ENCODE peak calls at places on chromosome 13, in five cellular contexts. P is stimulated activated CD4-positive, alpha-beta T cell treated with anti-CD3 and anti-CD28 coated beads, Interleukin-1b, Interleukin-23, amount 100 ng/mL, for 24 hours; B is left ventricle myocardium inferior; Y is AG09319; J is MCF 10A. A is an unnamed sample.

GRCh38 chr13:24629320-24629719 is 50.9 kb upstream of the ATP12A start:
- DNase-seq in B (no peak), P (no peak), J (no peak), Y (no peak), A (no peak)

GRCh38 chr13:29852464-29853054 is 2.1 kb upstream of the UBL3 start:
- DNase-seq in B (no peak), J (no peak), P (no peak), Y (no peak), A (no peak)

GRCh38 chr13:79837741-79838450 is 356.9 kb downstream of the NDFIP2 start:
- DNase-seq in J (no peak), P (no peak), B (no peak), Y (no peak), A (no peak)

GRCh38 chr13:108807841-108808240 is 178.4 kb downstream of the MYO16 start:
- DNase-seq in B (no peak), J (no peak), Y (no peak), P (no peak), A (no peak)

GRCh38 chr13:24693862-24694471 is 13.8 kb downstream of the ATP12A start:
- DNase-seq in B (no peak), P (peak), J (peak), Y (no peak), A (peak)

GRCh38 chr13:107799001-107799400 is 416.3 kb downstream of the LIG4 start:
- DNase-seq in P (no peak), J (no peak), Y (no peak), B (no peak), A (no peak)

GRCh38 chr13:111040821-111041220 is 74.3 kb upstream of the ARHGEF7 start:
- DNase-seq in P (no peak), Y (no peak), J (no peak), B (no peak), A (no peak)

GRCh38 chr13:26888632-26889031 is 128.0 kb upstream of the GPR12 start:
- DNase-seq in P (no peak), B (no peak), Y (no peak), J (no peak), A (no peak)

GRCh38 chr13:101611491-101612475 is 159.3 kb downstream of the ITGBL1 start:
- DNase-seq in P (no peak), Y (no peak), J (no peak), B (no peak), A (no peak)

GRCh38 chr13:33543631-33544030 is 258.1 kb upstream of the STARD13 start:
- DNase-seq in J (peak), Y (no peak), P (no peak), B (no peak), A (no peak)

GRCh38 chr13:40604135-40604534 is 62.3 kb downstream of the FOXO1 start:
- DNase-seq in B (no peak), J (no peak), P (no peak), Y (no peak), A (no peak)

GRCh38 chr13:89082623-89083022 is 1411.5 kb downstream of the SLITRK5 start:
- DNase-seq in B (no peak), Y (no peak), P (no peak), J (no peak), A (no peak)

GRCh38 chr13:71979616-71980015 is 112.6 kb upstream of the DACH1 start:
- DNase-seq in J (peak), B (no peak), P (no peak), Y (no peak), A (no peak)

GRCh38 chr13:98199480-98199879 is 22.4 kb upstream of the RNF113B start:
- DNase-seq in J (no peak), P (no peak), Y (no peak), B (no peak), A (no peak)

GRCh38 chr13:41465215-41465907 is 8.0 kb downstream of the RGCC start:
- DNase-seq in B (peak), P (peak), J (peak), Y (no peak), A (no peak)

A was measured in G401.